ENCODE peak calls at places on chromosomes 16 and 17, in six cellular contexts. M, B, O, S, P and A are unnamed samples.

GRCh38 chr16:10220942-10221341 is 38.7 kb upstream of the GRIN2A start:
- DNase-seq in M (no peak), O (no peak), S (no peak), B (no peak), P (no peak), A (no peak)

GRCh38 chr17:35312790-35313711 is 60.4 kb downstream of the SLFN11 start:
- DNase-seq in M (peak; percentile 78), O (peak; percentile 77), S (peak; percentile 89), B (peak; percentile 80), P (peak; percentile 46), A (peak; percentile 67)

GRCh38 chr16:56600398-56600999 is 7.9 kb upstream of the MT2A start:
- DNase-seq in B (no peak), M (no peak), O (peak; percentile 39), S (peak; percentile 43), P (no peak), A (no peak)

GRCh38 chr16:30024451-30024850 is 1.5 kb downstream of the C16orf92 start:
- DNase-seq in B (no peak), O (no peak), S (no peak), P (no peak), M (no peak), A (no peak)

GRCh38 chr17:245611-246010 is 64.2 kb upstream of the DOC2B start:
- DNase-seq in O (no peak), M (no peak), S (no peak), B (no peak), P (no peak), A (no peak)

GRCh38 chr17:37541880-37542675 is 52.4 kb downstream of the DUSP14 start:
- DNase-seq in M (no peak), P (peak; percentile 40), S (no peak), O (no peak), B (no peak), A (no peak)

GRCh38 chr16:56068816-56069215 is 122.5 kb upstream of the GNAO1 start:
- DNase-seq in S (no peak), P (no peak), O (no peak), M (no peak), B (no peak), A (no peak)

GRCh38 chr16:19513377-19514053 is 8.4 kb downstream of the GDE1 start:
- DNase-seq in P (no peak), O (no peak), B (no peak), S (no peak), M (no peak), A (peak; percentile 88)

GRCh38 chr17:69323806-69324205 is 3.1 kb downstream of the ABCA5 start:
- DNase-seq in S (no peak), B (no peak), O (no peak), P (no peak), M (no peak), A (no peak)

GRCh38 chr17:38701504-38702165 is 3.4 kb upstream of the MLLT6 start:
- DNase-seq in M (peak; percentile 38), O (peak; percentile 58), P (peak; percentile 10), S (peak; percentile 68), B (peak; percentile 70), A (peak; percentile 51)

GRCh38 chr16:70699696-70700095 is 13.8 kb upstream of the MTSS2 start:
- DNase-seq in O (no peak), S (no peak), M (no peak), B (no peak), P (no peak), A (no peak)

GRCh38 chr17:49224198-49224996 is 6.2 kb downstream of the PHOSPHO1 start:
- DNase-seq in O (peak; percentile 35), M (no peak), B (peak; percentile 19), S (peak; percentile 62), P (no peak), A (no peak)

GRCh38 chr16:4538067-4538385 is 547 bp downstream of the CDIP1 start:
- DNase-seq in B (no peak), O (no peak), S (no peak), M (no peak), P (no peak), A (no peak)

GRCh38 chr16:188674-189073 is 8.4 kb downstream of the HBQ1 start:
- DNase-seq in S (no peak), B (no peak), O (no peak), P (no peak), M (no peak), A (no peak)

GRCh38 chr17:29625037-29625750 is 2.5 kb upstream of the CORO6 start:
- DNase-seq in S (no peak), M (no peak), P (peak; percentile 31), B (no peak), O (no peak), A (no peak)

GRCh38 chr16:68311316-68311620 is 449 bp downstream of the PRMT7 start:
- DNase-seq in B (peak; percentile 61), S (no peak), M (no peak), O (no peak), P (peak; percentile 42), A (no peak)

GRCh38 chr17:81417879-81418709 is 22.8 kb downstream of the BAHCC1 start:
- DNase-seq in M (no peak), B (no peak), O (no peak), P (no peak), S (no peak), A (no peak)

GRCh38 chr17:20116683-20117309 is 107.6 kb downstream of the SPECC1 start:
- DNase-seq in B (peak; percentile 6), P (no peak), S (peak; percentile 61), O (peak; percentile 71), M (no peak), A (peak; percentile 17)

GRCh38 chr17:79188048-79188447 is 113.4 kb downstream of the ENGASE start:
- DNase-seq in S (no peak), B (no peak), O (peak; percentile 40), P (no peak), M (no peak), A (no peak)

GRCh38 chr16:72371307-72372081 is 199.5 kb upstream of the PMFBP1 start:
- DNase-seq in P (peak; percentile 61), M (no peak), S (no peak), B (no peak), O (peak; percentile 48), A (no peak)

GRCh38 chr16:17638134-17638533 is 167.4 kb upstream of the XYLT1 start:
- DNase-seq in M (no peak), B (no peak), O (no peak), S (no peak), P (no peak), A (no peak)

GRCh38 chr16:71746442-71747046 is 22.0 kb upstream of the PHLPP2 start:
- DNase-seq in P (peak; percentile 18), M (no peak), B (no peak), S (peak; percentile 36), O (peak; percentile 57), A (no peak)

GRCh38 chr17:1071103-1071825 is 74.3 kb downstream of the TIMM22 start:
- DNase-seq in M (no peak), B (no peak), P (no peak), O (no peak), S (no peak), A (no peak)

GRCh38 chr17:77473615-77474226 is 333.0 kb downstream of the SEC14L1 start:
- DNase-seq in M (no peak), B (no peak), P (peak; percentile 21), O (peak; percentile 64), S (no peak), A (no peak)

GRCh38 chr17:46764709-46765401 is 53.6 kb downstream of the WNT3 start:
- DNase-seq in S (no peak), O (no peak), B (no peak), P (peak; percentile 87), M (no peak), A (no peak)

DNA sequence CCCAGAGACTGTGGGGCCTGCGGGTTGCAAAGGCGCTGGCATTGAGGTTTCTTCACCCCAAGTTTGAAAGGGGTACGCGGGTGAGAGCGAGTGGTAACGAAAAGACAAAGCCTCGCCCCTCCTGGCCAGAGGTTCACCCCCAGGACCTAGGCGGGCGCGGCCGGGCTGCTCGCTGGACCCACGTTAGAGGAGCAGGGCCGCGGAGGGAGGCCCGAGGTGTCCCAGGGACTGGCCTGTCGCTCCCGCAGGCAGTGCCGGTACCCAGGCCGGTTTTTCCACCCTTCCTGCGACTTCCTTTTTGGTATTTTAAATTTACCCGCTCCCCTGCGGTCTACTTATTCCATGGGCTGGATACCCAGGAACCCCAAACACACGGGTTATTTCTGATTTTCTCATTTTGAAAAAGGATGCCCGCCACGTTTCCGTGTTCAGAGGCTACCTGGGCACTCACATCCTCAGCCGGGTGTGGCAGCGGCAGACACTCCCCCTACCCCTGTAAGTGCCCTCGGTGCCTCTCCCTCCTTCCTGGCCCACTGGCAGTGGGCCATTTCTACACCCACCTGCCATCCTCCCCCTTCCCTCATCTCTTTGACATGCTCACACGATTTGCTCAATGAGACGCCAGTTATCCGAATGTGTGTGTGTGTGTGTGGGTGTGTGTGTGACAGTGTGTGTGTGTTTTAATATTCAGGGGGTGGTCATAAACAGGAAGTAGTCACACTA is 1.6 kb upstream of the FOXL1 start:
- DNase-seq in M (no peak), O (no peak), B (no peak), P (peak; percentile 80), S (no peak), A (no peak)
- H3K27me3 ChIP-seq in M (peaks cover 31% of the 10 kb centered on the region), O (peaks cover 95% of the 10 kb centered on the region), B (peaks cover 26% of the 10 kb centered on the region), P (no peaks in the 10 kb centered on the region), S (peaks cover 21% of the 10 kb centered on the region), A (peaks cover 2% of the 10 kb centered on the region)

GRCh38 chr17:76075364-76076099 is 951 bp downstream of the GALR2 start:
- DNase-seq in B (no peak), S (no peak), M (no peak), O (no peak), P (no peak), A (peak; percentile 52)

GRCh38 chr17:76077582-76078110 is 1.3 kb upstream of the ZACN start:
- DNase-seq in O (no peak), M (no peak), P (no peak), B (no peak), S (no peak), A (no peak)

GRCh38 chr17:76078859-76079576 is at the start of gene ZACN:
- DNase-seq in B (no peak), S (no peak), P (no peak), O (no peak), M (no peak), A (no peak)

GRCh38 chr17:76076100-76076764 is 1.7 kb downstream of the GALR2 start:
- DNase-seq in M (no peak), O (no peak), S (no peak), B (no peak), P (no peak), A (no peak)

GRCh38 chr17:76076765-76077581 is 2.0 kb upstream of the ZACN start:
- DNase-seq in B (no peak), P (no peak), S (peak; percentile 70), O (no peak), M (peak; percentile 36), A (no peak)
- H3K27me3 ChIP-seq in B (peaks cover 31% of the 10 kb centered on the region), P (peaks cover 71% of the 10 kb centered on the region), S (peaks cover 28% of the 10 kb centered on the region), O (peaks cover 70% of the 10 kb centered on the region), M (peaks cover 18% of the 10 kb centered on the region), A (peaks cover 57% of the 10 kb centered on the region)

GRCh38 chr17:58400826-58401225 is 16.5 kb downstream of the RNF43 start:
- DNase-seq in S (no peak), B (no peak), P (no peak), O (no peak), M (no peak), A (no peak)
- H3K27me3 ChIP-seq in S (no peaks in the 10 kb centered on the region), B (no peaks in the 10 kb centered on the region), P (peaks cover 20% of the 10 kb centered on the region), O (no peaks in the 10 kb centered on the region), M (no peaks in the 10 kb centered on the region), A (peaks cover 16% of the 10 kb centered on the region)

GRCh38 chr16:46651305-46651704 is 30.1 kb upstream of the SHCBP1 start:
- DNase-seq in S (no peak), P (no peak), M (no peak), O (no peak), B (no peak), A (no peak)

GRCh38 chr16:46648656-46649055 is 27.5 kb upstream of the SHCBP1 start:
- DNase-seq in S (no peak), M (no peak), O (no peak), B (no peak), P (no peak), A (no peak)

GRCh38 chr16:46649571-46649970 is 28.4 kb upstream of the SHCBP1 start:
- DNase-seq in O (no peak), S (no peak), B (no peak), P (peak; percentile 65), M (no peak), A (no peak)

GRCh38 chr16:46650224-46650623 is 29.0 kb upstream of the SHCBP1 start:
- DNase-seq in O (no peak), S (no peak), B (no peak), P (peak; percentile 45), M (no peak), A (no peak)
- H3K27me3 ChIP-seq in O (no peaks in the 10 kb centered on the region), S (no peaks in the 10 kb centered on the region), B (no peaks in the 10 kb centered on the region), P (no peaks in the 10 kb centered on the region), M (no peaks in the 10 kb centered on the region), A (no peaks in the 10 kb centered on the region)